ENCODE peak calls at places on chromosomes 4 and X, in eight cellular contexts. M, A, B, V, P, Y, T and U are unnamed samples. For H3K4me1, the result is how much of the 10 kb centered on the place peaks cover.

GRCh38 chr4:104465620-104466019 is 29.1 kb downstream of the CXXC4 start:
- DNase-seq in M (no peak), A (no peak), B (no peak), V (no peak), P (no peak), Y (no peak), T (no peak), U (no peak)

GRCh38 chrX:133783273-133783672 is 202.1 kb downstream of the GPC3 start:
- DNase-seq in M (no peak), A (no peak), B (no peak), V (no peak), P (no peak), Y (no peak), T (no peak), U (no peak)

GRCh38 chrX:15321447-15321846 is 6.0 kb upstream of the ASB11 start:
- DNase-seq in M (no peak), A (no peak), B (no peak), V (no peak), P (no peak), Y (no peak), T (no peak), U (no peak)

GRCh38 chr4:89308161-89308500 is 531 bp upstream of the GPRIN3 start:
- DNase-seq in M (no peak), A (no peak), B (no peak), V (no peak), P (no peak), Y (no peak), T (no peak), U (no peak)

GRCh38 chr4:139502312-139502946 is 48.5 kb downstream of the RAB33B start:
- DNase-seq in M (no peak), A (no peak), B (no peak), V (no peak), P (no peak), Y (no peak), T (no peak), U (no peak)

GRCh38 chrX:141278306-141278705 is 36.0 kb upstream of the SPANXC start:
- DNase-seq in M (no peak), A (no peak), B (no peak), V (no peak), P (no peak), Y (peak), T (peak), U (no peak)

GRCh38 chrX:140762061-140762460 is 52.5 kb downstream of the LINC00632 start:
- DNase-seq in M (peak), A (no peak), B (no peak), V (no peak), P (no peak), Y (peak), T (peak), U (no peak)

GRCh38 chrX:17758382-17758781 is 21.1 kb downstream of the SCML1 start:
- DNase-seq in M (no peak), A (no peak), B (no peak), V (no peak), P (no peak), Y (no peak), T (no peak), U (no peak)

GRCh38 chrX:15512401-15512965 is 11.9 kb downstream of the BMX start:
- DNase-seq in M (no peak), A (no peak), B (no peak), V (no peak), P (no peak), Y (no peak), T (no peak), U (no peak)

GRCh38 chrX:144586756-144587155 is 660.5 kb upstream of the SPANXN1 start:
- DNase-seq in M (peak), A (no peak), B (no peak), V (no peak), P (no peak), Y (no peak), T (no peak), U (peak)

GRCh38 chrX:69155786-69156520 is 9.3 kb downstream of the PJA1 start:
- DNase-seq in M (no peak), A (no peak), B (no peak), V (no peak), P (no peak), Y (peak), T (no peak), U (no peak)

GRCh38 chr4:81095411-81095810 is 64.9 kb downstream of the BMP3 start:
- DNase-seq in M (no peak), A (no peak), B (no peak), V (no peak), P (no peak), Y (no peak), T (no peak), U (no peak)

GRCh38 chrX:46587158-46587557 is 13.6 kb downstream of the CHST7 start:
- DNase-seq in M (no peak), A (no peak), B (no peak), V (no peak), P (no peak), Y (no peak), T (no peak), U (no peak)

GRCh38 chr4:102521570-102522553 is 20.7 kb downstream of the NFKB1 start:
- DNase-seq in M (no peak), A (no peak), B (no peak), V (no peak), P (no peak), Y (no peak), T (no peak), U (no peak)

GRCh38 chr4:81343046-81343445 is 128.0 kb upstream of the PRKG2 start:
- DNase-seq in M (no peak), A (no peak), B (no peak), V (no peak), P (no peak), Y (no peak), T (no peak), U (no peak)

GRCh38 chrX:19747672-19748610 is 139.5 kb downstream of the SH3KBP1 start:
- DNase-seq in M (no peak), A (no peak), B (no peak), V (no peak), P (no peak), Y (no peak), T (no peak), U (no peak)

GRCh38 chrX:65862638-65863037 is 177.2 kb downstream of the VSIG4 start:
- DNase-seq in M (no peak), A (no peak), B (no peak), V (no peak), P (no peak), Y (no peak), T (no peak), U (no peak)

GRCh38 chr4:140308366-140309123 is 64.9 kb upstream of the SCOC start:
- DNase-seq in M (peak), A (peak), B (no peak), V (no peak), P (no peak), Y (no peak), T (no peak), U (peak)

GRCh38 chr4:52685316-52685715 is 26.2 kb upstream of the USP46 start:
- DNase-seq in M (no peak), A (no peak), B (no peak), V (no peak), P (no peak), Y (no peak), T (no peak), U (no peak)

GRCh38 chr4:85740431-85740861 is 265.5 kb downstream of the ARHGAP24 start:
- DNase-seq in M (no peak), A (no peak), B (no peak), V (no peak), P (no peak), Y (no peak), T (no peak), U (no peak)
- H3K4me1 ChIP-seq in M (under half), A (under half), B (under half), V (under half), P (under half), Y (under half), T (under half), U (under half)

DNA sequence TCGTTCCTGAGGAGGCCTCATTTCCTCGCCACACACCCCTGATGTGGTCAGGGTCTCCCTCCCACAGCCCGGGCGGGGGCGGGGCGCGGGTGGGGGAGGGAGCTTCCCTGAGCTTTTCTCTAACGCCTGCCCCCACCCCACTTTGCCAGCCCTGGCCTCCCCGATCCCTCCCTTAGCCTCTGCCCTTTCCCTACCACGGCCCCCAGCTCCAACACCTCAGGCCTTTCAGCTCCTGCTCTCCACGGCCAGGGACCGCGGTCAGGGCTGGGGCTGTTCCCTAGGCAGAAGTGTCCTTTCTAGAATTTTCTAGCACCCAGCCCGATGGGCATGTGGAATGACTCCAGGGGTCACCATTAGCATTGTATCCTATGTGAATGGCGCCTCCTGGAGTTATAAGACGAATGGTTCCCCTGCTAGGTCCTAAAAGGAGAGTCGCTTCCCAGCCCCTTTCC is 201.3 kb upstream of the BCOR start:
- DNase-seq in M (no peak), A (no peak), B (no peak), V (no peak), P (no peak), Y (peak), T (peak), U (no peak)
- TF ChIP-seq CTCF in M (no peak), A (no peak), B (no peak), V (no peak), P (peak), Y (peak), T (peak), U (no peak)

GRCh38 chr4:153490985-153491483 is 24.9 kb downstream of the TMEM131L start:
- DNase-seq in M (no peak), A (no peak), B (no peak), V (no peak), P (no peak), Y (no peak), T (no peak), U (no peak)
- H3K4me1 ChIP-seq in M (under half), A (under half), B (under half), V (under half), P (under half), Y (under half), T (under half), U (under half)

GRCh38 chrX:120406638-120407037 is 44.7 kb downstream of the ATP1B4 start:
- DNase-seq in M (no peak), A (no peak), B (no peak), V (no peak), P (no peak), Y (no peak), T (no peak), U (no peak)

GRCh38 chrX:120402363-120402762 is 40.5 kb downstream of the ATP1B4 start:
- DNase-seq in M (no peak), A (no peak), B (no peak), V (no peak), P (no peak), Y (no peak), T (no peak), U (no peak)

GRCh38 chrX:120408168-120408567 is 46.3 kb downstream of the ATP1B4 start:
- DNase-seq in M (no peak), A (no peak), B (no peak), V (no peak), P (no peak), Y (peak), T (no peak), U (no peak)
- TF ChIP-seq CTCF in M (no peak), A (no peak), B (no peak), V (no peak), P (no peak), Y (no peak), T (no peak), U (no peak)

GRCh38 chr4:38489924-38490639 is 173.9 kb upstream of the KLF3 start:
- DNase-seq in M (no peak), A (no peak), B (no peak), V (no peak), P (no peak), Y (peak), T (peak), U (peak)
- H3K4me1 ChIP-seq in M (under half), A (under half), B (under half), V (under half), P (under half), Y (under half), T (half or more), U (under half)

GRCh38 chr4:176150283-176150682 is 45.1 kb downstream of the SPATA4 start:
- DNase-seq in M (no peak), A (no peak), B (no peak), V (no peak), P (no peak), Y (no peak), T (no peak), U (no peak)
- TF ChIP-seq CTCF in M (no peak), A (no peak), B (no peak), V (peak), P (peak), Y (peak), T (peak), U (peak)

GRCh38 chr4:53937918-53938317 is 126.5 kb downstream of the CHIC2 start:
- DNase-seq in M (no peak), A (no peak), B (no peak), V (no peak), P (no peak), Y (no peak), T (no peak), U (no peak)

GRCh38 chr4:53932784-53933183 is 131.6 kb downstream of the CHIC2 start:
- DNase-seq in M (no peak), A (no peak), B (no peak), V (no peak), P (no peak), Y (no peak), T (no peak), U (no peak)

GRCh38 chr4:53937327-53937726 is 127.1 kb downstream of the CHIC2 start:
- DNase-seq in M (no peak), A (no peak), B (no peak), V (no peak), P (no peak), Y (no peak), T (no peak), U (no peak)

GRCh38 chr4:53931423-53932060 is 132.9 kb downstream of the CHIC2 start:
- DNase-seq in M (no peak), A (no peak), B (no peak), V (no peak), P (no peak), Y (no peak), T (no peak), U (no peak)

GRCh38 chr4:53935780-53936179 is 128.6 kb downstream of the CHIC2 start:
- DNase-seq in M (no peak), A (no peak), B (no peak), V (no peak), P (no peak), Y (no peak), T (no peak), U (no peak)
- H3K4me1 ChIP-seq in M (under half), A (under half), B (under half), V (under half), P (under half), Y (under half), T (under half), U (under half)

GRCh38 chr4:71187399-71188196 is 151.2 kb upstream of the SLC4A4 start:
- DNase-seq in M (no peak), A (no peak), B (no peak), V (peak), P (no peak), Y (peak), T (peak), U (peak)

GRCh38 chr4:71189471-71189870 is 149.3 kb upstream of the SLC4A4 start:
- DNase-seq in M (no peak), A (no peak), B (no peak), V (no peak), P (no peak), Y (no peak), T (no peak), U (no peak)

GRCh38 chr4:71186566-71187398 is 152.0 kb upstream of the SLC4A4 start:
- DNase-seq in M (no peak), A (no peak), B (no peak), V (peak), P (no peak), Y (peak), T (peak), U (no peak)

GRCh38 chr4:71188951-71189350 is 149.9 kb upstream of the SLC4A4 start:
- DNase-seq in M (no peak), A (no peak), B (no peak), V (no peak), P (no peak), Y (no peak), T (no peak), U (no peak)

DNA sequence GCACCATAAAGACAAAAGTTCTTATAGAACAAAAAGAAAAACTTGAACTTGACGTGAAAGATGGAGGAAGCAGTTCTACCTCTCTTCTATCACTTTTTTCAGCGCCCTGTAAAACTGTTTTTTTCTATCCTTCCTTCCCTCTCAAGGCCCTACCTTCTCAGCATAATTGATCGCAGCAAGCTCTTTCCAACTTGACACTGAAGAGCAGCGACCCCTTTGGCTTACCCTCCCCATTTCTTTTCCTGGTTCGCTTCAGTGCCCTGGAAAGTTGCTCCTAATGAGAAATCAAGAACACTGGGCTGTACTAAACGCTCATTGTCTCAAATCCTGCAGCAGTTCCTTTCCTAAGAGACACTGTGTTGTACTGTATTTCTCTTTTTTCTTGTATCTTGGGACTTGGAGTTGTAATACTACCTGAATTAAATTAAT is 150.6 kb upstream of the SLC4A4 start:
- DNase-seq in M (no peak), A (no peak), B (no peak), V (no peak), P (no peak), Y (peak), T (peak), U (no peak)
- TF ChIP-seq CTCF in M (no peak), A (no peak), B (no peak), V (no peak), P (peak), Y (peak), T (no peak), U (no peak)